ENCODE peak calls at places on chromosomes 13 and 19, in ten cellular contexts. B, H, J, N, E, V, T, X, A and L are unnamed samples.
A peak's percentile ranks its signal among the peaks of the same experiment; 100 is the strongest.

GRCh38 chr19:10784257-10784656 is 51.8 kb downstream of the TMED1 start:
- DNase-seq in B (no peak), H (no peak), J (no peak), N (no peak), E (no peak), V (no peak), T (no peak), X (no peak), A (no peak), L (no peak)

GRCh38 chr19:5103812-5104410 is 135.0 kb downstream of the KDM4B start:
- DNase-seq in B (no peak), H (no peak), J (no peak), N (no peak), E (no peak), V (no peak), T (no peak), X (no peak), A (no peak), L (no peak)

GRCh38 chr19:35249146-35249847 is 495 bp downstream of the LSR start:
- DNase-seq in B (peak; percentile 35), H (no peak), J (no peak), N (no peak), E (peak; percentile 47), V (no peak), T (peak; percentile 65), X (no peak), A (peak; percentile 23), L (peak; percentile 72)

GRCh38 chr13:108895220-108895704 is 265.9 kb downstream of the MYO16 start:
- DNase-seq in B (peak; percentile 65), H (peak; percentile 68), J (peak; percentile 69), N (peak; percentile 88), E (peak; percentile 43), V (peak; percentile 6), T (peak; percentile 57), X (no peak), A (no peak), L (no peak)

GRCh38 chr13:107301724-107302374 is 733.9 kb upstream of the ARGLU1 start:
- DNase-seq in B (no peak), H (no peak), J (no peak), N (peak; percentile 2), E (peak; percentile 56), V (peak; percentile 20), T (peak; percentile 50), X (no peak), A (peak; percentile 29), L (no peak)

GRCh38 chr13:113148940-113149503 is 9.4 kb upstream of the PROZ start:
- DNase-seq in B (no peak), H (no peak), J (no peak), N (no peak), E (no peak), V (no peak), T (no peak), X (no peak), A (peak; percentile 22), L (peak; percentile 66)

GRCh38 chr19:55091955-55092354 is 16.3 kb downstream of the EPS8L1 start:
- DNase-seq in B (no peak), H (no peak), J (no peak), N (no peak), E (peak; percentile 84), V (no peak), T (peak; percentile 62), X (no peak), A (peak; percentile 91), L (peak; percentile 76)

GRCh38 chr19:58578430-58578925 is 5.3 kb upstream of the MZF1 start:
- DNase-seq in B (no peak), H (no peak), J (no peak), N (no peak), E (no peak), V (no peak), T (no peak), X (no peak), A (no peak), L (peak; percentile 15)

DNA sequence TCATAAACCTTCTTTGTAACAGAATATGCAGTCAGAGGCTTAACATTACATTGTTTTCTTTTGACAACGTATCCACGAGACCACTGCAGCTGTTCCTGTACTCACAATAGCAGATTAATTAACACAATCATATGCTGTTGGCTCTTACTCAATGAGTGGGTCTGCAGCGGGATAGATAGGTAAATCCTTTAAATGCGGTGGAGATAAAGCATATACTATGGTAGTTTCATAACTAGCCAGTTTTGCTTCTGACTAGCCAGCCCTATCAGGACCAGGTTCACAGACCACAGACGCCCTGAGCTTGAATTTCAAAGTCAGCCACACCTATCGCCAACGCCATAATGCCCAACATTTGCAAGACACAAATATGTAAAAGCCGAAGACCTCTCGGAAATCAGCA is 120.4 kb downstream of the ZNF536 start:
- DNase-seq in B (no peak), H (no peak), J (no peak), N (no peak), E (no peak), V (no peak), T (no peak), X (no peak), A (peak; percentile 40), L (no peak)
- H3K9ac ChIP-seq in B (no peak overlapping the region), H (no peak overlapping the region), J (no peak overlapping the region), N (no peak overlapping the region), E (no peak overlapping the region), V (no peak overlapping the region), T (no peak overlapping the region), X (no peak overlapping the region), A (no peak overlapping the region), L (no peak overlapping the region)

GRCh38 chr19:2490659-2491058 is 14.7 kb downstream of the GADD45B start:
- DNase-seq in B (no peak), H (no peak), J (no peak), N (no peak), E (no peak), V (no peak), T (no peak), X (no peak), A (no peak), L (no peak)

GRCh38 chr19:2487780-2488330 is 11.9 kb downstream of the GADD45B start:
- DNase-seq in B (no peak), H (no peak), J (no peak), N (no peak), E (no peak), V (no peak), T (no peak), X (no peak), A (no peak), L (peak; percentile 77)

GRCh38 chr19:2488405-2488941 is 12.5 kb downstream of the GADD45B start:
- DNase-seq in B (no peak), H (no peak), J (no peak), N (no peak), E (no peak), V (no peak), T (no peak), X (no peak), A (no peak), L (no peak)

GRCh38 chr19:2487090-2487489 is 11.2 kb downstream of the GADD45B start:
- DNase-seq in B (no peak), H (no peak), J (no peak), N (no peak), E (no peak), V (no peak), T (no peak), X (no peak), A (no peak), L (no peak)

DNA sequence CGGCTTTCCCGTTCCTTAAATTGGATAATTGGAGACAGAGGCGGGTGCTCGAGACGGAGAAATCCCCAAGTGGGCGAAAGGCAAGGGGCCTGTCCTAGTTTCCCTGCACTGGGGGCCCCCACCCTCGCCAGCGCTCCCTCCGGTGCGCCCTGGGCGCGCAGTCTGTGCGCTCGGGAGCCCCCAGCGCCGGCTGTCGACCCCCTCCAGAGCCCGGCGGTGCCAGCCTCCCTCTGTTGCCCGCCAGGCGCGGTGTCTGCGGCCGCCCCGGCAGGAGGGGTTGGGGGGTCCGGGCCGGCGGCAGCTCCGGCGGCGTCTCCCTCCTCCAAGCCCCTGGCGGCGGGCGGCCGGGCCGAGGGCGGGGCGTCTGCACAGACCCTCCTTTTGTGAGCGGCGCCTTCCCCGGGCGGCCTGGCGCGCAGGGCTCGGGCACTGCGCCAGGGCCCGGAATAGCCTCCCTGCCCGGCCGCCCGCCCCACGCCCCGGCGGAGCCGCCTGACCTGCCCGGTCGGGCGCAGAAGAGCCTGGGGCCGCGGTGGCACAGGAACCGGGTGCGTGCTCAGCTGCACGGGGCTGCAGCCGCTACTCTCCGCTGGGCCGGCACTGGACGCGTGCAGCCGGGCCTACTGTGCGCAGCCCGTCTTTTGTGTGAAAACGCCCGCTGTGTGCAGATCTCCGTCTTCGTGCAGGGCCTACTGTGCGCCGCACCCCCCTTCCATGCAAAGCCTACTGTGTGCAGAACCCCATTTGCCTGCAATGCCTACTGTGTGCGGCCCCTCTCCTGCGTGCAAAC is 13.2 kb downstream of the GADD45B start:
- DNase-seq in B (no peak), H (peak; percentile 62), J (no peak), N (peak; percentile 54), E (peak; percentile 45), V (no peak), T (peak; percentile 85), X (no peak), A (no peak), L (peak; percentile 89)
- H3K9ac ChIP-seq in B (no peak overlapping the region), H (no peak overlapping the region), J (no peak overlapping the region), N (no peak overlapping the region), E (peak overlapping the region; percentile 53), V (no peak overlapping the region), T (no peak overlapping the region), X (no peak overlapping the region), A (no peak overlapping the region), L (no peak overlapping the region)

GRCh38 chr13:98766716-98767115 is 14.2 kb upstream of the SLC15A1 start:
- DNase-seq in B (no peak), H (no peak), J (peak; percentile 5), N (no peak), E (no peak), V (no peak), T (no peak), X (no peak), A (no peak), L (no peak)

GRCh38 chr13:98761979-98762616 is 9.6 kb upstream of the SLC15A1 start:
- DNase-seq in B (no peak), H (peak; percentile 42), J (no peak), N (no peak), E (no peak), V (no peak), T (no peak), X (no peak), A (no peak), L (no peak)

GRCh38 chr13:98766120-98766519 is 13.6 kb upstream of the SLC15A1 start:
- DNase-seq in B (no peak), H (no peak), J (no peak), N (no peak), E (no peak), V (no peak), T (no peak), X (no peak), A (no peak), L (no peak)

GRCh38 chr13:98755729-98756128 is 3.3 kb upstream of the SLC15A1 start:
- DNase-seq in B (no peak), H (no peak), J (no peak), N (no peak), E (no peak), V (no peak), T (no peak), X (no peak), A (no peak), L (no peak)

DNA sequence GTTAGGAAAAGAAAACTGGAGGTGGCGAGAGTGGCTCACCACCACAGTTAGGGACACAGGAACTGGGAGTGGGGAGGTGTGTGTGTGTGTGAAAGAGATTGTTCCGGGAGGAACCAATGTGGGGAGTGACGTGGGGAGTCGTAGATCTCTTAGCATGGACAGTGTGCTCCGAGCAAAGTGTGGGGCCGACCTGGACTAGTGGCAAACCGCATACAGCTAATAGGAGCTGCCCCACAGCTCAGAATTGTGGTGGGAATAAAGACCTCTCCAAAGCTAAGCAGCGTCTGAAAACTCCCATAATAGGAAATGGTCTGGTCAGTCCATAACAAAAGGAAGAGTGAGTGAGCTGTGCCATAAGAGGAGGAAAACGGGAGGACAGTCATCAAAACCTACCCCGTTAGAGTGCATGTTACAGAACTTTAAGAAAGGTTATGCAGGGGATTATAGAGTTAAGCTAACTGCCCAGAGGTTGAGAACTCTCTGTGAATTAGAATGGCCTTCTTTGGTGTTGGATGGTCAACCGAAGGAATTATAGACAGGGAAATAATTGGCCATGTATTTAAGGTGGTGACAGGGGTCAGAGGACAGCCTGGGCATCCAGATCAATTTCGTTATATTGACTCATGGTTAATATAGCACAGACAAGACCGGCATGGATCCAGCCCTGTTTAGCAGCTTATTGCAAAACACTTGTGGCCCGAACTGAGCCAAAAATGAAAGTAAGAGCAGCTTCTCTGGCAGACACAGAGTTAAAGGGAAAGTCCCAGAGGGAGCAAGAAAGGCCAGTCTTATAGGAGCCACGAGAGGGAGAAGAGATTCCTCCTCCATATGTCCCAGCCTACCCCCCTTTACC is 8.9 kb upstream of the SLC15A1 start:
- DNase-seq in B (peak; percentile 60), H (peak; percentile 68), J (peak; percentile 74), N (no peak), E (no peak), V (no peak), T (no peak), X (no peak), A (no peak), L (no peak)
- H3K9ac ChIP-seq in B (no peak overlapping the region), H (peak overlapping the region; percentile 25), J (peak overlapping the region; percentile 55), N (no peak overlapping the region), E (no peak overlapping the region), V (no peak overlapping the region), T (no peak overlapping the region), X (no peak overlapping the region), A (no peak overlapping the region), L (peak overlapping the region; percentile 26)

GRCh38 chr19:6501740-6502648 is at the start of gene TUBB4A:
- DNase-seq in B (no peak), H (no peak), J (no peak), N (peak; percentile 17), E (no peak), V (no peak), T (peak; percentile 56), X (no peak), A (peak; percentile 61), L (no peak)
- H3K9ac ChIP-seq in B (no peak within 1 kb of the TSS), H (peak within 1 kb of the TSS; percentile 22), J (no peak within 1 kb of the TSS), N (no peak within 1 kb of the TSS), E (no peak within 1 kb of the TSS), V (peak within 1 kb of the TSS; percentile 97), T (no peak within 1 kb of the TSS), X (peak within 1 kb of the TSS; percentile 66), A (no peak within 1 kb of the TSS), L (no peak within 1 kb of the TSS)